ENCODE peak calls at places on chromosome 16, in four cellular contexts. L is mammary epithelial cell, Q is cardiac muscle cell, Y is left ventricle myocardium inferior. W is an unnamed sample.

GRCh38 chr16:14455577-14455976 is 174.5 kb downstream of the PARN start:
- DNase-seq in Y (no peak), L (no peak), Q (peak), W (no peak)

GRCh38 chr16:20348365-20349185 is 3.9 kb downstream of the UMOD start:
- DNase-seq in L (no peak), Y (no peak), Q (no peak), W (no peak)

GRCh38 chr16:72530434-72530833 is 358.5 kb upstream of the PMFBP1 start:
- DNase-seq in Y (no peak), Q (no peak), L (peak), W (no peak)

GRCh38 chr16:23345237-23345636 is 43.1 kb downstream of the SCNN1B start:
- DNase-seq in Q (no peak), L (no peak), Y (no peak), W (no peak)

GRCh38 chr16:8929086-8929748 is 34.5 kb downstream of the USP7 start:
- DNase-seq in Q (no peak), L (no peak), Y (no peak), W (no peak)

GRCh38 chr16:79638386-79639106 is 38.0 kb upstream of the MAF start:
- DNase-seq in Y (no peak), L (no peak), Q (no peak), W (no peak)

GRCh38 chr16:12067714-12068401 is 91.3 kb downstream of the SNX29 start:
- DNase-seq in Q (peak), Y (no peak), L (peak), W (peak)

GRCh38 chr16:85759631-85760419 is 8.9 kb upstream of the C16orf74 start:
- DNase-seq in Q (no peak), Y (no peak), L (peak), W (peak)

GRCh38 chr16:62829615-62830014 is 793.4 kb upstream of the CDH8 start:
- DNase-seq in Y (no peak), L (no peak), Q (no peak), W (no peak)

GRCh38 chr16:29820730-29821662 is 734 bp downstream of the MVP start:
- DNase-seq in L (peak), Y (no peak), Q (no peak), W (peak)

GRCh38 chr16:87461466-87461975 is 31.3 kb downstream of the ZCCHC14 start:
- DNase-seq in Y (peak), L (peak), Q (peak), W (no peak)

DNA sequence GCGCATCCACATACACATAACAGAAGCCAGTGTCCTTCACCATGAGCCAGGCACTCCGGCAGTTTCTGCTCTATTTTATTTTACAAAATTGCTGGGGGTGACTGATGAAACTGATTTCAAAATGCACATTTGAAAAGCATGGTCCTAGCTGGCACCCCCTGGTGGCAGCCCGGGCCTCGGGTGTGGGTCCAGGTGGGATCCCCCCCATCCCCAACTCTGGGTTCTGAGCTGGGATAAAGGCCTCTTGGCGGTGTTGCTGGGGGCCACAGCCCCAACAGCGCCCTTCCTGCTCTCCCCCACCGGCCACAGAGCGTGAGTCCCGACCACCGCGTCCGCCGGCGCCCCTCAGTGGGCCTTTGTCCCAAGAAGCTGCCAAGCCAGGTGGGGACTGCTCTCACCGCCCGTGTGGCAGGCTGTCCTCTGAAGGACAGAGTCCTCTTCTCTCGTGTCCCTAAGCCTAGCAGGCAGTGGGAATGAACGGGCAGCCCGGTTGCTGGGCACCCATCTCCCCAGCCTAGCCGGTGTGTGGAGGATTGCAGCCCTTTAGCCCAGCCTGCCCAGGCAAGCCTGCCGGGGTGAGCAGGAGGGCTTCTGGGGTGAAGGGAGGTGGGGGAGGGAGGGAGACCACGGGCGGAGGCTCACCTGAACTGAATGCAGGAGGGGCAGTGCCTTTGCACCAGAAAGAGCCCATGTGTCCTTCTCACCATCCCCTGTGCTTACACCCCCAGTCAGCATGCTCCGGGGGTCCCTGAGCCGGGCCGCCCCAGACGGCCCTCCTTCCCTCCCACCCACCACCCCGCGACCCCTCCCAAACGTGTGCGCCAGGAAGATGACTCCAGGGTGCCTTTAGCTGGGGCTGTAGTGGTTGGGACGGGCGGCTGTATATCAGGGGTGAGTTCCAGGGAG is 898 bp downstream of the SNAI3 start:
- DNase-seq in Q (no peak), Y (no peak), L (peak), W (peak)
- TF ChIP-seq CTCF in Q (peak), Y (peak), L (peak), W (peak)

GRCh38 chr16:13254998-13255614 is 353.7 kb downstream of the SHISA9 start:
- DNase-seq in Y (no peak), L (no peak), Q (no peak), W (no peak)
- H3K27ac ChIP-seq in Y (no peak), L (no peak), Q (no peak), W (no peak)

GRCh38 chr16:47780213-47780612 is 319.1 kb downstream of the PHKB start:
- DNase-seq in L (no peak), Y (no peak), Q (no peak), W (no peak)

GRCh38 chr16:47779201-47780016 is 318.3 kb downstream of the PHKB start:
- DNase-seq in Q (no peak), L (no peak), Y (no peak), W (peak)

GRCh38 chr16:47777191-47777590 is 316.1 kb downstream of the PHKB start:
- DNase-seq in Y (no peak), L (peak), Q (no peak), W (no peak)

GRCh38 chr16:47778106-47778803 is 317.1 kb downstream of the PHKB start:
- DNase-seq in L (no peak), Y (no peak), Q (no peak), W (no peak)

GRCh38 chr16:47774661-47775060 is 313.5 kb downstream of the PHKB start:
- DNase-seq in Y (no peak), Q (no peak), L (peak), W (no peak)
- TF ChIP-seq CTCF in Y (no peak), Q (no peak), L (no peak), W (no peak)

GRCh38 chr16:5461141-5461540 is 363.5 kb upstream of the EEF2KMT start:
- DNase-seq in Y (no peak), Q (no peak), L (no peak), W (no peak)
- H3K27ac ChIP-seq in Y (no peak), Q (no peak), L (no peak), W (no peak)

GRCh38 chr16:88633684-88634140 is 4.7 kb upstream of the IL17C start:
- DNase-seq in Q (peak), L (peak), Y (no peak), W (no peak)
- TF ChIP-seq CTCF in Q (peak), L (peak), Y (peak), W (no peak)

GRCh38 chr16:16871196-16871595 is 492.3 kb downstream of the NPIPA7 start:
- DNase-seq in Y (no peak), Q (peak), L (no peak), W (no peak)

GRCh38 chr16:16879567-16880251 is 500.8 kb downstream of the NPIPA7 start:
- DNase-seq in Q (no peak), Y (no peak), L (no peak), W (no peak)

GRCh38 chr16:16882766-16883165 is 503.8 kb downstream of the NPIPA7 start:
- DNase-seq in Y (no peak), L (no peak), Q (no peak), W (no peak)

GRCh38 chr16:16881771-16882170 is 502.8 kb downstream of the NPIPA7 start:
- DNase-seq in L (no peak), Q (no peak), Y (no peak), W (no peak)

DNA sequence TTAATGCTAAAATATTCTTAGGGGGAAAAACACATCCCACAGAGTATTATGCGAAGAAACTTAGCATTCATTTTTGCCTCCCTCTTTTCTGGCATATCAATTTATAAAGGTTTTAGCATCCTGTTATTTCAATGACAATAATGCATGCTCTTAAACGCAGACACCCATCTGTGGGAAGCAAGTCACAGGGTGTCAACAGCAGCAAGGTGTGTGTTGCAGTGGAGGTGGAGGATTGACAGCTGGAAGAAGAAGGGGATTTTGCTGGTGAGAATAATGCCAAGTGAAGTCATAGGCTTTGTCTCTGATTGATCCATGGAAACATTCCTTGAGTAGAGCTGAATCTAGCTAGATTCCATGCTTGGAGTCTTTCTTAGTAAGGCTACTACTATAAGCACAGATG is 498.1 kb downstream of the NPIPA7 start:
- DNase-seq in Y (no peak), Q (no peak), L (no peak), W (no peak)
- H3K27ac ChIP-seq in Y (no peak), Q (no peak), L (no peak), W (no peak)

GRCh38 chr16:58243528-58244004 is 45.7 kb upstream of the CSNK2A2 start:
- DNase-seq in Q (peak), L (peak), Y (no peak), W (no peak)
- TF ChIP-seq CTCF in Q (no peak), L (no peak), Y (no peak), W (no peak)

GRCh38 chr16:49578435-49579024 is 204.9 kb downstream of the C16orf78 start:
- DNase-seq in Q (no peak), Y (no peak), L (no peak), W (no peak)

GRCh38 chr16:49575352-49576172 is 202.0 kb downstream of the C16orf78 start:
- DNase-seq in Q (peak), L (no peak), Y (peak), W (no peak)

GRCh38 chr16:49576941-49577340 is 203.3 kb downstream of the C16orf78 start:
- DNase-seq in Q (no peak), Y (no peak), L (no peak), W (no peak)

GRCh38 chr16:49574826-49575225 is 201.2 kb downstream of the C16orf78 start:
- DNase-seq in Q (no peak), L (no peak), Y (no peak), W (no peak)

DNA sequence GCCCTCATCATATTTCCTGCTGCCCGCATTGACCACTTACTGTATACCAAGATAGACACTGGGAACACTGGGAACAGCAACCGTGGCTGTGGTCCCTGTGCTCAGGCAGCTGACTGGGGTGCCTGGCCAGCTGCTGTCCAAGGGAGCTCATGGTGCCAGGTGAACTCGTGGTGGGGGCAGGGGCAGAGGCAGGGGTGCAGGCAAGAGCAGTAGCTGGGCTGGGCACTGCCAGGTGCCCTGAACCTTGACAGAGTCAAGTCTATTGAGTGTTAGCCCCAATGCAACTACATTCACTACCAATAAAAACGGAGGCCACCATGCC is 202.5 kb downstream of the C16orf78 start:
- DNase-seq in Y (no peak), L (no peak), Q (no peak), W (no peak)
- H3K27ac ChIP-seq in Y (no peak), L (no peak), Q (no peak), W (no peak)

DNA sequence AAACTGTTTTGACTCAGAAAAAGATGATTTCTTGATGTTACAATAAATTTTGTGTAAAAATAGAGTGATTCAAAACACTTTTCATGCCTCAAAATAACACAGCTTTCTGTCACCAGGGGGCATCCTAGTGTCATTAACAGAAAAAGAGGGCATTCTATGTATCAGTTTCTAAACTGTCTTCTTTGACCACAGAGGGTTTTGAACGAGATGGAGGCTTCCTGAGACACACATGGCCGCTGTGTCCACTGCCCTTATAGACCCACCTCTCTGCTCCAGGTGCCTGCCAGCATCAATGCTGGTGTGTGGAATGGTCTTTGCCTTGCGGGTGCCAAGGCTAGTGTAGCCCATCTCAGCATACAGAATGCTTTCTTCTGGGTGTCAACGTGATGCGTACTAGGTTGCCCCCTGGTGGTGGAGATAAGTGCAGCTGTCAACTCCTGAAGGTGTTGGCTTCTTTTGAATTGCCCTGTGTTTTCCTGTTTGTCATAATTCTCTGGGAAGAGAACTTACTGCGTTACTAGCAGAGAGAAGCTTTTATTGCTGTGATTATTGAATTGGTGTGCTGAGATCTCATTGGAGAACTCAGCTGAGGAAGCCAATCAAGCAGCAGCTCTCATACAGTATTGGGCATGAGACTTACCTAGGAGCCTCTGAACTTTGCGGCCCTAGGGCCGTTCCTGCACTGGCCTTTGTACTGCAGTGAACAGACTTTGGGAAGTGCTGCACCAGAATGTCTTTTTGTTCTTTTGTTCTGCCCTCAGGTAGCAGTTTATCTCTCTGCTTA is 38.6 kb downstream of the USP10 start:
- DNase-seq in Q (peak), L (peak), Y (peak), W (peak)
- TF ChIP-seq CTCF in Q (peak), L (peak), Y (peak), W (peak)